ENCODE peak calls at places on chromosomes 2 and 18, in six cellular contexts. J, G, Z, C, B and L are unnamed samples. For H3K36me3, the result is how much of the 10 kb centered on the place peaks cover.

GRCh38 chr2:69581774-69582581 is 61.6 kb downstream of the AAK1 start:
- DNase-seq in G (no peak), J (no peak), B (no peak), C (peak), Z (no peak), L (no peak)

GRCh38 chr2:40049782-40050181 is 270.7 kb upstream of the THUMPD2 start:
- DNase-seq in G (peak), C (no peak), J (no peak), B (no peak), Z (no peak), L (peak)

GRCh38 chr2:240602266-240603050 is 15.9 kb downstream of the CAPN10 start:
- DNase-seq in C (no peak), Z (no peak), J (no peak), G (no peak), B (peak), L (no peak)

GRCh38 chr2:230382108-230382507 is 33.9 kb upstream of the SP100 start:
- DNase-seq in J (no peak), B (no peak), Z (no peak), G (no peak), C (no peak), L (no peak)

GRCh38 chr18:2823966-2824365 is 22.8 kb upstream of the EMILIN2 start:
- DNase-seq in C (no peak), B (no peak), G (no peak), J (no peak), Z (no peak), L (no peak)

GRCh38 chr2:172233947-172234715 is 131.4 kb upstream of the DLX2 start:
- DNase-seq in J (no peak), G (no peak), Z (no peak), B (no peak), C (no peak), L (no peak)

GRCh38 chr18:43692291-43692690 is 415.0 kb upstream of the SYT4 start:
- DNase-seq in B (no peak), Z (no peak), G (no peak), J (no peak), C (no peak), L (no peak)

GRCh38 chr2:182509-183122 is 81.2 kb downstream of the SH3YL1 start:
- DNase-seq in C (no peak), Z (no peak), J (no peak), G (no peak), B (no peak), L (no peak)

GRCh38 chr2:3604207-3604877 is 9.4 kb downstream of the COLEC11 start:
- DNase-seq in B (no peak), C (no peak), J (no peak), Z (no peak), G (peak), L (no peak)

GRCh38 chr2:162573288-162573687 is 229.4 kb downstream of the GCA start:
- DNase-seq in J (no peak), B (no peak), Z (no peak), C (no peak), G (no peak), L (no peak)

GRCh38 chr2:33577084-33577483 is 22.0 kb downstream of the FAM98A start:
- DNase-seq in Z (no peak), J (no peak), G (no peak), B (no peak), C (no peak), L (no peak)

GRCh38 chr2:236644502-236644911 is 74.9 kb downstream of the ACKR3 start:
- DNase-seq in B (no peak), J (peak), G (no peak), Z (no peak), C (no peak), L (no peak)

GRCh38 chr18:55272510-55273243 is 313.4 kb upstream of the CCDC68 start:
- DNase-seq in B (no peak), Z (no peak), G (no peak), J (no peak), C (no peak), L (no peak)

GRCh38 chr2:222242532-222242931 is 56.3 kb downstream of the PAX3 start:
- DNase-seq in C (no peak), G (no peak), Z (no peak), J (no peak), B (no peak), L (no peak)

GRCh38 chr18:23719634-23720201 is 30.5 kb downstream of the LAMA3 start:
- DNase-seq in J (peak), G (no peak), Z (no peak), C (peak), B (no peak), L (no peak)

GRCh38 chr2:73920577-73921545 is 5.8 kb upstream of the DGUOK start:
- DNase-seq in J (no peak), B (peak), G (peak), C (peak), Z (no peak), L (no peak)

GRCh38 chr18:37540424-37541121 is 25.0 kb downstream of the CELF4 start:
- DNase-seq in B (no peak), G (peak), Z (no peak), C (no peak), J (no peak), L (no peak)

GRCh38 chr2:46252891-46253659 is 44.1 kb upstream of the EPAS1 start:
- DNase-seq in C (no peak), Z (no peak), B (no peak), J (no peak), G (peak), L (no peak)

GRCh38 chr2:239803102-239803763 is 221.9 kb downstream of the NDUFA10 start:
- DNase-seq in J (no peak), C (no peak), B (no peak), G (no peak), Z (no peak), L (no peak)

GRCh38 chr2:119810039-119810630 is 50.4 kb downstream of the PTPN4 start:
- DNase-seq in C (no peak), G (no peak), Z (no peak), J (no peak), B (no peak), L (peak)

GRCh38 chr2:46831037-46831868 is 84.4 kb downstream of the MCFD2 start:
- DNase-seq in C (no peak), J (no peak), B (no peak), Z (no peak), G (no peak), L (no peak)

GRCh38 chr2:8144785-8145184 is 537.1 kb upstream of the ID2 start:
- DNase-seq in C (no peak), G (no peak), Z (no peak), B (no peak), J (no peak), L (no peak)

GRCh38 chr2:74691955-74692354 is 37.9 kb downstream of the SEMA4F start:
- DNase-seq in Z (no peak), J (no peak), G (no peak), C (no peak), B (no peak), L (no peak)

GRCh38 chr18:79725486-79725885 is 45.9 kb downstream of the CTDP1 start:
- DNase-seq in C (no peak), J (no peak), G (no peak), B (no peak), Z (no peak), L (no peak)

GRCh38 chr2:101204400-101205095 is 48.1 kb upstream of the CNOT11 start:
- DNase-seq in C (no peak), J (no peak), G (no peak), Z (no peak), B (no peak), L (no peak)

DNA sequence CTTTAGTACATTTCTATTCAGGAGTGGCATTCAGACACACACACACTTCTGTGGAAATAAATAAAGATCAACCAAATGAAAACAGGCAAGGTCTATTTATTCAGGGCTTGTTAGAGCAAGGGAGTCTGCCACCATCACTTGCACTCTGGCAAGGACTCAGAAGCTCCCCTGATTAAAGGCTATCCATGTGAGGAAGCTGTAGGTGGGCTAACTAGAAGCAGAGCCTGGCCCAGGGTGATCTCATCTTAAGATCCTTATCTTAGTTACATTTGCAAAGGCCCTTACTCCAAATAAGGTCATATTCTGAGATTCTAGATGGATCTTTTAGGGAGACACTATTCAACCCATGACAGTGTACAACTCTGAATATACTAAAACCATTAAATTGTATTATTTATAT is 190.0 kb upstream of the SRD5A2 start:
- DNase-seq in B (no peak), C (no peak), G (no peak), Z (no peak), J (no peak), L (no peak)
- H3K4me3 ChIP-seq in B (no peak), C (no peak), G (no peak), Z (no peak), J (no peak), L (no peak)

GRCh38 chr2:226434702-226435101 is 364.9 kb downstream of the IRS1 start:
- DNase-seq in B (no peak), Z (no peak), G (no peak), C (no peak), J (no peak), L (no peak)
- H3K36me3 ChIP-seq in B (under half), Z (under half), G (under half), C (under half), J (under half), L (under half)

GRCh38 chr18:68840554-68841263 is 42.8 kb downstream of the CCDC102B start:
- DNase-seq in C (peak), Z (no peak), G (no peak), B (no peak), J (no peak), L (peak)
- TF ChIP-seq POLR2AphosphoS5 in C (no peak), Z (no peak), G (no peak), B (no peak), J (no peak), L (no peak)

GRCh38 chr2:150230004-150230403 is 257.5 kb downstream of the RND3 start:
- DNase-seq in Z (no peak), C (no peak), J (no peak), B (no peak), G (no peak), L (no peak)

GRCh38 chr2:150232321-150232720 is 255.1 kb downstream of the RND3 start:
- DNase-seq in G (no peak), C (no peak), J (no peak), B (no peak), Z (no peak), L (no peak)

GRCh38 chr2:150230616-150231015 is 256.9 kb downstream of the RND3 start:
- DNase-seq in B (no peak), C (no peak), Z (no peak), G (no peak), J (no peak), L (no peak)

GRCh38 chr2:150234787-150235512 is 252.5 kb downstream of the RND3 start:
- DNase-seq in J (no peak), C (no peak), B (peak), G (no peak), Z (no peak), L (no peak)

DNA sequence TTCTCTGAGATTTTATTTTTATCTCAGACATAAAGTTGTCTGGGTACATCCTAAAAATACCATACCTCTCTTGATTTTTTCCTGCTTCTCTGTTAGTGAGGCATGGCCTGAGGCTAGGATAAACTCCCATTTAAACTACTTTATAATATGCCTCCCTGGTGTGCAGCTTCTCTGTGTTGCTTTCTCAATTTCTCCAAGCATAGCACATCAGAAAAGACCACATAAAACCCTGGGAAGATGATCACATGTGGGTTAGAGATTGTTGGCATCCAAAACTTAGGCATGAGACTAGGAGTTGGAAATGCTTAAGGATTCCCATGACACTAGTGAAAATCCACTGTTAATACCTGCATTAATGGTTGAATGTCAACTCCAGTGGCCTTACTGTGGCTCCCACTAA is 254.6 kb downstream of the RND3 start:
- DNase-seq in C (no peak), J (no peak), B (no peak), G (no peak), Z (no peak), L (peak)
- H3K4me3 ChIP-seq in C (no peak), J (no peak), B (no peak), G (no peak), Z (no peak), L (no peak)

GRCh38 chr18:5967007-5967406 is 71.7 kb upstream of the TMEM200C start:
- DNase-seq in B (no peak), J (no peak), C (no peak), G (no peak), Z (no peak), L (no peak)

GRCh38 chr18:5966514-5966913 is 71.2 kb upstream of the TMEM200C start:
- DNase-seq in Z (no peak), C (no peak), J (no peak), G (no peak), B (peak), L (no peak)

GRCh38 chr18:5969355-5970003 is 74.2 kb upstream of the TMEM200C start:
- DNase-seq in Z (no peak), J (no peak), C (no peak), G (no peak), B (no peak), L (no peak)

GRCh38 chr18:5970032-5970431 is 74.7 kb upstream of the TMEM200C start:
- DNase-seq in C (no peak), B (peak), J (no peak), G (no peak), Z (no peak), L (no peak)

DNA sequence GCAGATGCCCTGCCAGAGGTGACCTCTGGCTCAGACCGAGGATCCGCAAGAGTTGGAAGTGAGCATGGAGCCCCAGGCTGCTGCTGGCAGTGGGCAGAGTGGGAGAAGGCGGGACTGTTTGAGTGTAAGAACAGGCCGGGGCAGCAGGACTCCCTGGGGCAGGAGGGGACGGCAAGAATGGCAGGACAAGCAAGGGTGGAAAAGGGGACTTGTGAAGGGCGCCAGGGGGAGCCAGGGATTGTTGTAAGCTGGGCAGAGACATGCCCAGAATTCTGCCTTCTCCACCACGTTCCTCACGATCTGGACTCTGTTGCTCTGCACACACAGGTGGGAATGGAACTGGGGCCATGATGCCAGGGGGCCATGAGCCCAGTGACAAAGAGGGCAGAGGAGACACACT is 72.3 kb upstream of the TMEM200C start:
- DNase-seq in J (no peak), G (no peak), Z (no peak), B (no peak), C (no peak), L (no peak)
- H3K36me3 ChIP-seq in J (under half), G (under half), Z (under half), B (under half), C (under half), L (under half)

GRCh38 chr2:179341152-179341866 is 76.7 kb upstream of the SESTD1 start:
- DNase-seq in B (no peak), J (no peak), G (no peak), C (no peak), Z (no peak), L (no peak)
- TF ChIP-seq POLR2AphosphoS5 in B (no peak), J (no peak), G (no peak), C (no peak), Z (no peak), L (no peak)

DNA sequence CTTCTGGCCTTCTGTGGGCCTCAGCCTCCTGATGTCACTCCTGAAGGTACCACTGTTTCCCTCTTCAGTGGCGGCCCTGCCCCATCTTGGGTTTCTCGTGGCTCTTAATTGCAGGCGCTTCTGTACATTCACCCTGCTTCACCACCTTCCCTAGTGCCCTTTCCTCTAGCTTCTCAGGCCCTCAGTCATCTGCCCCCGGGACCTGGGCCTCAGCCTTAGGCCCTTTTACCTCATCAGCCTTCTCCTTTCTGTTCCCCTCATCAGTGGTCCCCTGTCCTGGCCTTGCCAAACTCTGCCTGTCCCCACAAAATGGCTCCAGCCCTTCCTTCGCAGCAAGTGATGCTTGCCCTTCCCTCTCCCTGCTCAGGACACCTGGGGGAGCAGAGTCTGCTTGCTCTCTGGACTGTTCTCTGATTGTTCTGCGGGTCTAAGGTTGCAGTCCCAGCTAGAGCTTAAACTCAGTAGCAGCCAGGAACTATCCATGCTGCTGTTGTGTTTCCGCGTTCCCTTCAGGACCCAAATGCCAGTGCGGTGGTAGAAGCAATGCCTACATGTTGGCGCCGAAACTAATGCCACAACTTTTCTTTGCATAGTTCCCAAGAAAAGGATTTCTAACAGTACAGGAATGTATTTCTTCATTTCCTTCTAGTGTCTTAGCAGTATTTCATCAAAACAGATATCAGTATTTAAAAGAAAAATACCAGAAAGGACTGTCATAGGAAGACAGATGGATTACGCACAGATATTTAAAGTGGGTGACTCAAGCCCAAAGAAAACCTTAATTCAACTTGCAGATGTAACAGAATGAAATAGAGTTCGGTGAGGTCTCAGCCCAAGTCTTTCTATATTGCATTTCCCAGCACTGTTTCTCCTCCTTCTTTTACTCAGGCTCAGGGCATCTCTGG is 7.5 kb downstream of the ASB1 start:
- DNase-seq in G (no peak), J (no peak), B (no peak), Z (no peak), C (no peak), L (no peak)
- H3K4me3 ChIP-seq in G (peak), J (no peak), B (no peak), Z (no peak), C (no peak), L (no peak)

GRCh38 chr18:59156316-59156715 is 16.6 kb downstream of the SEC11C start:
- DNase-seq in Z (no peak), B (no peak), G (no peak), J (no peak), C (no peak), L (peak)
- H3K36me3 ChIP-seq in Z (under half), B (under half), G (under half), J (under half), C (under half), L (under half)

GRCh38 chr2:124571836-124572235 is 546.7 kb downstream of the CNTNAP5 start:
- DNase-seq in G (no peak), Z (no peak), C (no peak), J (no peak), B (no peak), L (no peak)
- TF ChIP-seq POLR2AphosphoS5 in G (no peak), Z (no peak), C (no peak), J (no peak), B (no peak), L (no peak)